ENCODE peak calls at places on chromosome 21, in four cellular contexts. N is suprapubic skin, Y is GM23248, T is ovary. M is an unnamed sample.

GRCh38 chr21:22842875-22843274 is 1844.7 kb downstream of the NCAM2 start:
- DNase-seq in N (no peak), Y (no peak), T (no peak), M (no peak)

GRCh38 chr21:39687069-39687468 is 57.9 kb upstream of the IGSF5 start:
- DNase-seq in N (no peak), Y (no peak), T (no peak), M (no peak)

GRCh38 chr21:39156024-39156423 is 27.2 kb downstream of the PSMG1 start:
- DNase-seq in N (no peak), Y (no peak), T (no peak), M (no peak)

GRCh38 chr21:45076245-45076661 is 1.9 kb downstream of the ADARB1 start:
- DNase-seq in N (no peak), Y (peak; percentile 70), T (no peak), M (no peak)

GRCh38 chr21:45513003-45513706 is 29.1 kb downstream of the SLC19A1 start:
- DNase-seq in N (peak; percentile 76), Y (no peak), T (peak; percentile 38), M (peak; percentile 47)

GRCh38 chr21:36791695-36792451 is 93.0 kb downstream of the SIM2 start:
- DNase-seq in N (no peak), Y (no peak), T (no peak), M (no peak)

GRCh38 chr21:26140185-26140584 is 30.4 kb downstream of the APP start:
- DNase-seq in N (no peak), Y (peak; percentile 89), T (no peak), M (peak; percentile 84)

GRCh38 chr21:45536301-45537081 is 5.7 kb downstream of the SLC19A1 start:
- DNase-seq in N (peak; percentile 73), Y (no peak), T (peak; percentile 34), M (peak; percentile 48)

GRCh38 chr21:21997390-21998333 is 999.5 kb downstream of the NCAM2 start:
- DNase-seq in N (no peak), Y (no peak), T (no peak), M (no peak)

GRCh38 chr21:45576838-45577737 is 34.8 kb upstream of the SLC19A1 start:
- DNase-seq in N (peak; percentile 48), Y (no peak), T (peak; percentile 29), M (no peak)

GRCh38 chr21:45993210-45994085 is 11.9 kb downstream of the COL6A1 start:
- DNase-seq in N (peak; percentile 83), Y (peak; percentile 26), T (peak; percentile 55), M (peak; percentile 65)

GRCh38 chr21:33543505-33544129 is 779 bp downstream of the SON start:
- DNase-seq in N (peak; percentile 84), Y (peak; percentile 80), T (peak; percentile 82), M (peak; percentile 87)

GRCh38 chr21:36021251-36021837 is 39.0 kb downstream of the SETD4 start:
- DNase-seq in N (no peak), Y (no peak), T (no peak), M (no peak)

GRCh38 chr21:40512590-40512989 is 334.4 kb downstream of the DSCAM start:
- DNase-seq in N (no peak), Y (no peak), T (no peak), M (no peak)

GRCh38 chr21:20404915-20405314 is 593.3 kb upstream of the NCAM2 start:
- DNase-seq in N (no peak), Y (no peak), T (no peak), M (no peak)

GRCh38 chr21:45895778-45896370 is 85.7 kb upstream of the COL6A1 start:
- DNase-seq in N (no peak), Y (no peak), T (no peak), M (no peak)

GRCh38 chr21:27693376-27693775 is 726.5 kb upstream of the ADAMTS5 start:
- DNase-seq in N (no peak), Y (peak; percentile 87), T (no peak), M (no peak)

GRCh38 chr21:46517361-46517760 is 58.7 kb downstream of the DIP2A start:
- DNase-seq in N (no peak), Y (no peak), T (no peak), M (peak; percentile 50)

GRCh38 chr21:46128983-46129571 is 26.3 kb downstream of the FTCD start:
- DNase-seq in N (no peak), Y (no peak), T (peak; percentile 60), M (peak; percentile 39)

GRCh38 chr21:18913914-18914313 is 510.3 kb upstream of the TMPRSS15 start:
- DNase-seq in N (no peak), Y (no peak), T (no peak), M (no peak)

GRCh38 chr21:18772404-18772803 is 368.8 kb upstream of the TMPRSS15 start:
- DNase-seq in N (no peak), Y (no peak), T (no peak), M (no peak)

GRCh38 chr21:39110431-39110830 is 72.8 kb downstream of the PSMG1 start:
- DNase-seq in N (no peak), Y (no peak), T (no peak), M (no peak)

GRCh38 chr21:26811031-26811430 is 34.2 kb downstream of the ADAMTS1 start:
- DNase-seq in N (no peak), Y (peak; percentile 27), T (no peak), M (no peak)

GRCh38 chr21:35996217-35996616 is 64.1 kb downstream of the SETD4 start:
- DNase-seq in N (no peak), Y (no peak), T (no peak), M (no peak)

GRCh38 chr21:38295997-38296764 is 39.4 kb downstream of the KCNJ15 start:
- DNase-seq in N (no peak), Y (peak; percentile 57), T (no peak), M (peak; percentile 37)

GRCh38 chr21:45011911-45012660 is 62.3 kb upstream of the ADARB1 start:
- DNase-seq in N (no peak), Y (peak; percentile 94), T (peak; percentile 37), M (peak; percentile 58)

GRCh38 chr21:15408089-15408488 is 321.7 kb upstream of the USP25 start:
- DNase-seq in N (no peak), Y (no peak), T (no peak), M (no peak)

GRCh38 chr21:14383596-14384210 is 757 bp upstream of the HSPA13 start:
- DNase-seq in N (no peak), Y (peak; percentile 60), T (no peak), M (no peak)

GRCh38 chr21:36403713-36404112 is 18.5 kb downstream of the CHAF1B start:
- DNase-seq in N (no peak), Y (peak; percentile 41), T (no peak), M (no peak)

GRCh38 chr21:44923481-44924084 is 2.9 kb upstream of the ITGB2 start:
- DNase-seq in N (no peak), Y (no peak), T (no peak), M (no peak)

GRCh38 chr21:27674037-27674436 is 707.1 kb upstream of the ADAMTS5 start:
- DNase-seq in N (no peak), Y (peak; percentile 96), T (no peak), M (no peak)

GRCh38 chr21:39071623-39072214 is 111.5 kb downstream of the PSMG1 start:
- DNase-seq in N (no peak), Y (peak; percentile 68), T (no peak), M (no peak)

GRCh38 chr21:24023936-24024335 is 1583.3 kb downstream of the MRPL39 start:
- DNase-seq in N (no peak), Y (no peak), T (no peak), M (no peak)

DNA sequence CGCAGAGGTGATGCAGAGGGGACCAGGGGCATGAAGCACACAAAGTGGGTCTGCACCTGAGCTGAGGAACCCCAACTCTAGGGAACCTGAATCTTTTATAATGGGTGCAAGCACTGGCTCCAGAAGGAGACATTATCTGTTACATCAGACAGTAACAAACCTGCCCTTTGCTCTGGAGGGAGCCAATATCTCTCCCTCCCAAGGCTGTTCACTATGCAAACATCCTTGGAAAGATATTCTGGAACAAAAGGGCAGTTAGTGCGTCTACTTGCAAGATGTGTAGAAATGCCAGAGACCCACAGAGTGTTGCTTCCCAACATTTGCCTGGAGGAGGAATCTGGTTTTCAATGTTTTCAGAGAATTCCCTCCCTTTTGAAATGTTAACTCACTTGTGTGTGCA is 31.8 kb downstream of the UMODL1 start:
- DNase-seq in N (no peak), Y (no peak), T (no peak), M (no peak)
- H3K27me3 ChIP-seq in N (no peaks in the 10 kb centered on the region), Y (no peaks in the 10 kb centered on the region), T (no peaks in the 10 kb centered on the region), M (no peaks in the 10 kb centered on the region)

DNA sequence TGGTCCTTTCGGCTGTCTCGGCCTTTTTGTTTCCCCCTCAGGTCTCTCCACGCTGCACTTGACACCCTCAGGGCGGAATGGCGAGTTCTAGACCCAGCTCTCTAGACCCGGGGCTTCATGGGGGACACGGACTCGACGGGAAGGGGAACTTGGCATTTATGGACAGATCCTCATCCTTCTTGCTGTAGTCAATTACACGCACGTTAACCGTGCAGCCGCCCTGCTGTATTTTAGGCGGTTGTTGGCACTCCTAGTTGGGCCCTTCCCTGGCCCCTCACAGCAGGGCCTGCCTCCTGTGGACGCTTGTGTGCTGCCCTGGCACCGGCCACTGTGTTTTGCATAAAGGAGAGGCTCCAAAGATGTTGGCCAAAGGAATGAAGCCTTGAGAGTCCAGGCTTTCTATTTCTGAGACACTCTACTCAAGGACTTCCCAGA is 558 bp upstream of the BTG3 start:
- DNase-seq in N (no peak), Y (peak; percentile 53), T (peak; percentile 71), M (peak; percentile 60)
- H3K27ac ChIP-seq in N (peak overlapping the region; percentile 97), Y (peak overlapping the region; percentile 4), T (peak overlapping the region; percentile 82), M (peak overlapping the region; percentile 61)

DNA sequence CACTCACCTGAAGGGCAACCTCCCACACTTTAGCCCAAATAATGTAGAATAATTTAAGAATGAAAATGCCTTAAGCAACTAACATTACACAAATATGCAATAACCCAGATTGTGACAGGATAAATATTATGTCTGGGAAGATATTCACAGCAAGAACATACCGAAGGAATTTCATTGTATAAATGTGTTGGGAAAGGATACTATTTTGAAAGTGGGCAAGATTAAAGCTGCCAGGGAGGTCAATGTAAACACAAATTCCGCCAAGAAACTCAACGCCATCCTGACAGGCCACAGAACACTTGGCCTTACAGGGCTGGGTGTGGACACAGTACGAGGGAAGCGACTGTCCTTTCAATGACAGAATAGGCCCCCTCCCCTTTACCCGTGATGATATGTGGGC is 173.3 kb downstream of the RUNX1 start:
- DNase-seq in N (no peak), Y (no peak), T (no peak), M (no peak)
- H3K4me1 ChIP-seq in N (peaks cover 41% of the 10 kb centered on the region), Y (peaks cover 53% of the 10 kb centered on the region), T (peaks cover 3% of the 10 kb centered on the region), M (no peaks in the 10 kb centered on the region)

GRCh38 chr21:32167513-32167912 is 111.3 kb downstream of the MIS18A start:
- DNase-seq in N (no peak), Y (no peak), T (no peak), M (no peak)

GRCh38 chr21:32173106-32173755 is 105.6 kb downstream of the MIS18A start:
- DNase-seq in N (no peak), Y (no peak), T (no peak), M (no peak)

GRCh38 chr21:32174819-32175218 is 104.0 kb downstream of the MIS18A start:
- DNase-seq in N (no peak), Y (no peak), T (no peak), M (no peak)

DNA sequence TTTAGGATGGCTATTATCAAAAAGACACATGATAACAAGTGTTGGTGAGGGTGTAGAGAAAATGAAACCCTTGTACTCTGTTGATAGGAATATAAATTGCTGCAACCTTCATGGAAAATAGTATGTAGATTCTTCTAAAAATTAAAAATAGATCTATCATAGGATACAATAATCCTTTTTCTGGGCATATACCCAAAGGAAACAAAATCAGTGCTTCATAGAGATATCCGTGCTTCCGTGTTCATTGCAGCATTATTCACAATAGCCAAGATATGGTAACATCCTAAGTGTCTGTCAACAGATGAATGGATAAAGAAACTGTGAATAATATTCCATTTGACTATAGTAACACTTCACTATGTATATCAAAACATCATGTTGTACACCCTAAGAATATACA is 106.7 kb downstream of the MIS18A start:
- DNase-seq in N (no peak), Y (no peak), T (no peak), M (no peak)
- H3K27me3 ChIP-seq in N (no peaks in the 10 kb centered on the region), Y (no peaks in the 10 kb centered on the region), T (no peaks in the 10 kb centered on the region), M (no peaks in the 10 kb centered on the region)